ENCODE peak calls at places on chromosome 3, in seven cellular contexts. P, R, K, Q, Z, X and G are unnamed samples.

GRCh38 chr3:182241777-182242556 is 530.2 kb downstream of the SOX2 start:
- DNase-seq in P (no peak), R (peak; percentile 41), K (peak; percentile 46), Q (no peak), Z (peak; percentile 48), X (no peak), G (peak; percentile 35)

GRCh38 chr3:50375200-50375931 is 16.0 kb upstream of the TMEM115 start:
- DNase-seq in P (no peak), R (no peak), K (no peak), Q (no peak), Z (no peak), X (no peak), G (no peak)

GRCh38 chr3:22685598-22685997 is 517.5 kb upstream of the UBE2E2 start:
- DNase-seq in P (no peak), R (no peak), K (no peak), Q (no peak), Z (no peak), X (no peak), G (peak; percentile 19)

GRCh38 chr3:190608850-190609589 is 95.1 kb downstream of the IL1RAP start:
- DNase-seq in P (no peak), R (no peak), K (no peak), Q (no peak), Z (no peak), X (no peak), G (no peak)

GRCh38 chr3:143002083-143002712 is 828 bp downstream of the U2SURP start:
- DNase-seq in P (no peak), R (no peak), K (peak; percentile 52), Q (peak; percentile 11), Z (no peak), X (no peak), G (peak; percentile 46)

GRCh38 chr3:115912372-115912771 is 289.1 kb downstream of the GAP43 start:
- DNase-seq in P (no peak), R (peak; percentile 68), K (no peak), Q (no peak), Z (peak; percentile 17), X (no peak), G (no peak)

GRCh38 chr3:157515398-157515797 is 12.2 kb upstream of the VEPH1 start:
- DNase-seq in P (no peak), R (no peak), K (peak; percentile 91), Q (no peak), Z (no peak), X (no peak), G (no peak)

GRCh38 chr3:61915296-61915695 is 353.9 kb downstream of the PTPRG start:
- DNase-seq in P (no peak), R (no peak), K (no peak), Q (no peak), Z (no peak), X (no peak), G (no peak)

GRCh38 chr3:149233323-149233722 is 11.7 kb upstream of the CP start:
- DNase-seq in P (no peak), R (no peak), K (no peak), Q (no peak), Z (no peak), X (no peak), G (no peak)

GRCh38 chr3:123349201-123349535 is 99.7 kb downstream of the ADCY5 start:
- DNase-seq in P (no peak), R (no peak), K (no peak), Q (no peak), Z (no peak), X (no peak), G (no peak)

GRCh38 chr3:130906374-130906995 is 12.6 kb downstream of the ATP2C1 start:
- DNase-seq in P (no peak), R (no peak), K (no peak), Q (no peak), Z (no peak), X (no peak), G (no peak)

GRCh38 chr3:27939510-27939909 is 217.4 kb upstream of the EOMES start:
- DNase-seq in P (no peak), R (no peak), K (no peak), Q (no peak), Z (no peak), X (no peak), G (no peak)

GRCh38 chr3:29152379-29152778 is 128.5 kb upstream of the RBMS3 start:
- DNase-seq in P (no peak), R (no peak), K (no peak), Q (no peak), Z (no peak), X (no peak), G (no peak)

GRCh38 chr3:127404614-127405598 is 117.1 kb upstream of the PRR20G start:
- DNase-seq in P (no peak), R (no peak), K (no peak), Q (no peak), Z (no peak), X (peak; percentile 23), G (no peak)

GRCh38 chr3:146817705-146818104 is 212.6 kb upstream of the PLSCR5 start:
- DNase-seq in P (no peak), R (no peak), K (peak; percentile 1), Q (no peak), Z (no peak), X (no peak), G (peak; percentile 68)